ENCODE peak calls at places on chromosomes 5 and 9, in five cellular contexts. C, W, E, A and O are unnamed samples.

GRCh38 chr5:151772868-151773561 is 1.3 kb downstream of the G3BP1 start:
- DNase-seq in C (no peak), W (no peak), E (no peak), A (peak; percentile 30), O (no peak)

GRCh38 chr9:116335392-116335791 is 181.8 kb downstream of the PAPPA start:
- DNase-seq in C (no peak), W (no peak), E (no peak), A (no peak), O (no peak)

GRCh38 chr9:135260221-135260620 is 172.8 kb downstream of the OLFM1 start:
- DNase-seq in C (no peak), W (no peak), E (no peak), A (no peak), O (no peak)

GRCh38 chr5:134059758-134060495 is 54.6 kb upstream of the TCF7 start:
- DNase-seq in C (no peak), W (peak; percentile 72), E (no peak), A (no peak), O (no peak)

GRCh38 chr9:124190761-124191160 is 67.0 kb upstream of the NEK6 start:
- DNase-seq in C (no peak), W (no peak), E (no peak), A (no peak), O (no peak)

GRCh38 chr5:126464959-126465358 is 41.8 kb downstream of the GRAMD2B start:
- DNase-seq in C (no peak), W (no peak), E (no peak), A (peak; percentile 74), O (no peak)

GRCh38 chr5:39517800-39518199 is 93.0 kb upstream of the DAB2 start:
- DNase-seq in C (peak; percentile 88), W (no peak), E (no peak), A (no peak), O (no peak)

GRCh38 chr9:104831681-104832080 is 67.8 kb downstream of the NIPSNAP3B start:
- DNase-seq in C (no peak), W (no peak), E (no peak), A (no peak), O (no peak)

GRCh38 chr5:174529925-174530681 is 194.3 kb upstream of the MSX2 start:
- DNase-seq in C (no peak), W (no peak), E (no peak), A (no peak), O (no peak)

GRCh38 chr5:40436535-40437237 is 243.0 kb upstream of the PTGER4 start:
- DNase-seq in C (no peak), W (no peak), E (no peak), A (no peak), O (no peak)

GRCh38 chr9:4549751-4550295 is 59.6 kb downstream of the SLC1A1 start:
- DNase-seq in C (no peak), W (no peak), E (no peak), A (no peak), O (no peak)

GRCh38 chr5:62256161-62257017 is 49.6 kb upstream of the KIF2A start:
- DNase-seq in C (no peak), W (no peak), E (no peak), A (peak; percentile 79), O (no peak)

GRCh38 chr5:57724836-57725235 is 242.2 kb upstream of the ACTBL2 start:
- DNase-seq in C (no peak), W (no peak), E (no peak), A (no peak), O (no peak)

GRCh38 chr5:97832645-97833296 is 649.7 kb upstream of the RIOK2 start:
- DNase-seq in C (no peak), W (no peak), E (no peak), A (no peak), O (no peak)

GRCh38 chr5:167778228-167778627 is 513.2 kb upstream of the WWC1 start:
- DNase-seq in C (no peak), W (no peak), E (no peak), A (no peak), O (no peak)

GRCh38 chr9:137114613-137115393 is at the start of gene DPP7:
- DNase-seq in C (no peak), W (peak; percentile 96), E (peak; percentile 77), A (peak; percentile 81), O (peak; percentile 82)

GRCh38 chr5:68534131-68534940 is 318.8 kb downstream of the PIK3R1 start:
- DNase-seq in C (peak; percentile 66), W (no peak), E (no peak), A (peak; percentile 61), O (no peak)

GRCh38 chr9:104972242-104972866 is 44.4 kb upstream of the ABCA1 start:
- DNase-seq in C (no peak), W (no peak), E (no peak), A (no peak), O (no peak)

GRCh38 chr5:178677429-178677828 is 50.6 kb upstream of the CLK4 start:
- DNase-seq in C (no peak), W (no peak), E (no peak), A (peak; percentile 80), O (no peak)

GRCh38 chr9:73531658-73532057 is 380.0 kb downstream of the ANXA1 start:
- DNase-seq in C (no peak), W (no peak), E (no peak), A (no peak), O (no peak)

GRCh38 chr9:88578486-88579362 is 43.7 kb downstream of the NXNL2 start:
- DNase-seq in C (peak; percentile 51), W (peak; percentile 96), E (peak; percentile 75), A (peak; percentile 85), O (peak; percentile 70)

GRCh38 chr9:38423939-38424843 is at the start of gene IGFBPL1:
- DNase-seq in C (no peak), W (peak; percentile 40), E (no peak), A (peak; percentile 47), O (no peak)

GRCh38 chr5:140261403-140262171 is 41.3 kb downstream of the PFDN1 start:
- DNase-seq in C (peak; percentile 75), W (no peak), E (peak; percentile 60), A (peak; percentile 91), O (no peak)

GRCh38 chr5:179233909-179234562 is 111.2 kb downstream of the ADAMTS2 start:
- DNase-seq in C (no peak), W (peak; percentile 60), E (no peak), A (no peak), O (no peak)

GRCh38 chr9:121261107-121261460 is 6.9 kb upstream of the GSN start:
- DNase-seq in C (no peak), W (peak; percentile 85), E (peak; percentile 13), A (no peak), O (no peak)

GRCh38 chr9:76729116-76729515 is 35.1 kb upstream of the PCA3 start:
- DNase-seq in C (no peak), W (no peak), E (no peak), A (no peak), O (no peak)

GRCh38 chr5:164422400-164422799 is 917.0 kb downstream of the MAT2B start:
- DNase-seq in C (no peak), W (no peak), E (no peak), A (no peak), O (no peak)
- TF ChIP-seq CTCF in C (peak; percentile 33), W (no peak), E (no peak), A (no peak), O (no peak)

GRCh38 chr5:86376214-86376613 is 241.5 kb upstream of the COX7C start:
- DNase-seq in C (no peak), W (no peak), E (no peak), A (no peak), O (no peak)
- TF ChIP-seq CTCF in C (no peak), W (no peak), E (no peak), A (no peak), O (no peak)

DNA sequence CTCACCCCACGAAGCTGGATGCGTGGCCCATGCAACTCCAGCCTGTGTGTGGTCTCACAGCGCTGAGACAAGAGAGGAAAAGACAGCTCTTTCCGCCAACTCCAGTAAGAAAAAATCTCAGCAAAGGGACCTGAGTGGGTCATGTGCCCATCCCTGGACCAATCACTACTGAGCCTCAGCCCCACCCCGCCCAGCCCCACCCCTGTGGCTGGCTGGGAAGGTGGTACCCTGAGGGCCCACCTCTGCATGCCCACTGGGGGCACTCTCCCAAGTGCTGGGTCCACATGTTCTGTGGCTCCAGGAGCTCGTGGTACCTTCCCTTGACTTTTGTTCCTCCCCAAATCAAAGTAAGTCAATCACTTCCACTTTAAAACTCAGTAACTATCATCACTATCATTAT is 105.1 kb upstream of the SMIM23 start:
- DNase-seq in C (no peak), W (peak; percentile 49), E (no peak), A (no peak), O (no peak)
- TF ChIP-seq CTCF in C (no peak), W (no peak), E (no peak), A (no peak), O (no peak)

DNA sequence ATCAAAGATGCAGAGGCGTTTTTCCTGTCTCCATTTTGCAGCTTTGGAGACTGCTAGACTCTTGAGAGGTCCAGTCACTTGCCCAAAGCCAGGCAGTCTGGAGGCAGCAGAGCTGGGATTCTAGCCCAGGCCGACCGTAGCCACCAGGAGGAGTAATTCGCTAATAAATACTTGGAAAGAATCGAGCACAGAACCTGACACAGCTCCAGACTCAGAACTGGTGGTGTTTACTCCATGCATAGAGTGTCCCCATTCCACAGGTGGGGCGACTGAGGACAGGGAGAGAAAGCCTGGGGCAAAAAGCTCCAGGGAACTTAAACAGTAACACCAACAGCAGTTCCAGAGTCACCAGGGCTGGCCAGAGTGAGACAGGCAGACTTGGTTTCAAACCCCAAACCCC is 10.7 kb upstream of the CERCAM start:
- DNase-seq in C (no peak), W (no peak), E (no peak), A (no peak), O (no peak)
- TF ChIP-seq CTCF in C (peak; percentile 52), W (no peak), E (no peak), A (no peak), O (no peak)

DNA sequence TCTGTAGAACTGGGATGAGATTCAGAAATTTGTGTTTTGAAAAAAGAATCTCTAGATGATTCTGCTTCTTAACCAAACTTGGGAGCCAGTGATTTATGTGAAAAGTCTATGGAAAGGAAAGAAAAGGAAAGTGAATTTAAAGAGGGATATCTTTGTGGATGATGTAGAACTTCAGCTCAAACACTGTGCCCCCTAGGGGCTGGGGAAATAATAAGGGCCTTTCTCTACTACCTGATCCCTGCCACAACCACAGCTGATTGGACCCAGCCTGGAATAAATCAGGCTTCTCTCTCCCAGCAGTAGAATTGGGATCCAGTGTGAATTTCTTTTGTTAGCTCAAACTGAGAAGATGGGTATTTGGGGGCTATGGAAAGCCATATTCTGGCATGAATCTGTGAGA is 155.0 kb downstream of the PRELID2 start:
- DNase-seq in C (no peak), W (no peak), E (no peak), A (no peak), O (no peak)
- TF ChIP-seq CTCF in C (no peak), W (no peak), E (peak; percentile 9), A (no peak), O (no peak)